ENCODE peak calls at places on chromosomes 6 and 20, in nine cellular contexts. W is HCEC 1CT; Z is ACHN; L is CD8-positive, alpha-beta T cell; R is upper lobe of right lung; S is B cell; N is WTC11; P is GM23248; A is RWPE1. Q is an unnamed sample.

GRCh38 chr20:58078741-58079522 is 149.5 kb downstream of the ANKRD60 start:
- DNase-seq in W (no peak), Z (no peak), L (no peak), R (no peak), S (no peak), N (no peak), P (peak; percentile 80), A (no peak), Q (peak; percentile 2)

GRCh38 chr6:70343313-70343712 is 40.4 kb upstream of the COL9A1 start:
- DNase-seq in W (no peak), Z (no peak), L (no peak), R (no peak), S (no peak), N (no peak), P (no peak), A (no peak), Q (no peak)

GRCh38 chr6:88983532-88983931 is 20.1 kb upstream of the RNGTT start:
- DNase-seq in W (peak; percentile 54), Z (peak; percentile 39), L (no peak), R (no peak), S (no peak), N (peak; percentile 54), P (peak; percentile 61), A (peak; percentile 9), Q (peak; percentile 51)

GRCh38 chr20:33578510-33578909 is 83.6 kb upstream of the C20orf144 start:
- DNase-seq in W (no peak), Z (no peak), L (no peak), R (no peak), S (no peak), N (no peak), P (peak; percentile 30), A (no peak), Q (no peak)

GRCh38 chr6:33583591-33584155 is 3.6 kb upstream of the BAK1 start:
- DNase-seq in W (no peak), Z (peak; percentile 28), L (no peak), R (no peak), S (no peak), N (peak; percentile 77), P (peak; percentile 37), A (no peak), Q (peak; percentile 53)

GRCh38 chr6:64932486-64932885 is 774.5 kb downstream of the EYS start:
- DNase-seq in W (no peak), Z (no peak), L (no peak), R (no peak), S (no peak), N (no peak), P (no peak), A (no peak), Q (no peak)

GRCh38 chr6:39932386-39932785 is 1.9 kb downstream of the MOCS1 start:
- DNase-seq in W (no peak), Z (no peak), L (no peak), R (no peak), S (no peak), N (no peak), P (no peak), A (no peak), Q (no peak)

GRCh38 chr20:2617099-2617714 is 35.2 kb upstream of the NOP56 start:
- DNase-seq in W (no peak), Z (no peak), L (no peak), R (no peak), S (no peak), N (no peak), P (no peak), A (no peak), Q (no peak)

GRCh38 chr6:2441881-2442475 is 196.6 kb upstream of the GMDS start:
- DNase-seq in W (no peak), Z (no peak), L (no peak), R (no peak), S (no peak), N (no peak), P (peak; percentile 20), A (no peak), Q (no peak)

GRCh38 chr6:45427632-45428031 is 49.9 kb upstream of the SUPT3H start:
- DNase-seq in W (peak; percentile 28), Z (no peak), L (no peak), R (no peak), S (no peak), N (no peak), P (peak; percentile 51), A (no peak), Q (no peak)

GRCh38 chr6:108630050-108630714 is 69.5 kb downstream of the FOXO3 start:
- DNase-seq in W (no peak), Z (no peak), L (no peak), R (no peak), S (no peak), N (no peak), P (no peak), A (no peak), Q (no peak)

GRCh38 chr6:19668710-19669109 is 168.5 kb upstream of the ID4 start:
- DNase-seq in W (no peak), Z (no peak), L (no peak), R (no peak), S (no peak), N (no peak), P (peak; percentile 54), A (no peak), Q (no peak)

GRCh38 chr6:131821408-131821807 is 13.6 kb downstream of the ENPP1 start:
- DNase-seq in W (no peak), Z (no peak), L (no peak), R (no peak), S (no peak), N (no peak), P (no peak), A (no peak), Q (no peak)